ENCODE peak calls at places on chromosomes 13 and 19, in seven cellular contexts. T is mesendoderm, G is neuronal stem cell, J is H1, F is H9, X is mesenchymal stem cell, A is trophoblast cell. D is an unnamed sample.

GRCh38 chr13:23609414-23610186 is 39.4 kb downstream of the TNFRSF19 start:
- DNase-seq in T (no peak), G (no peak), J (no peak), F (no peak), X (peak), A (no peak), D (peak)

GRCh38 chr19:23415561-23416191 is 20.4 kb upstream of the ZNF91 start:
- DNase-seq in T (peak), F (peak), G (peak), X (peak), A (peak), J (peak), D (no peak)

GRCh38 chr19:51007488-51007887 is 6.1 kb upstream of the KLK8 start:
- DNase-seq in G (no peak), F (no peak), J (no peak), X (no peak), A (no peak), T (no peak), D (no peak)

GRCh38 chr19:35671818-35672217 is 5.5 kb downstream of the UPK1A start:
- DNase-seq in T (peak), F (no peak), J (no peak), A (peak), X (no peak), G (no peak), D (no peak)

GRCh38 chr13:26457212-26457611 is 100.3 kb upstream of the WASF3 start:
- DNase-seq in A (peak), F (no peak), T (no peak), X (peak), G (no peak), J (no peak), D (no peak)

GRCh38 chr13:72386138-72386684 is 341.2 kb downstream of the MZT1 start:
- DNase-seq in F (no peak), J (no peak), X (no peak), A (no peak), G (no peak), T (no peak), D (no peak)

GRCh38 chr19:38699647-38700349 is 44.5 kb downstream of the CAPN12 start:
- DNase-seq in G (no peak), F (no peak), T (no peak), J (no peak), X (no peak), A (no peak), D (no peak)

GRCh38 chr13:46593403-46593802 is 40.4 kb downstream of the LRCH1 start:
- DNase-seq in A (no peak), F (no peak), G (no peak), J (no peak), T (no peak), X (no peak), D (no peak)

GRCh38 chr13:97490702-97491307 is 56.8 kb downstream of the RAP2A start:
- DNase-seq in A (no peak), T (no peak), J (no peak), F (no peak), X (no peak), G (no peak), D (no peak)

GRCh38 chr13:97491452-97491851 is 57.5 kb downstream of the RAP2A start:
- DNase-seq in G (no peak), A (no peak), J (no peak), F (no peak), T (no peak), X (no peak), D (no peak)

GRCh38 chr13:97492684-97493371 is 58.9 kb downstream of the RAP2A start:
- DNase-seq in T (no peak), G (no peak), A (peak), J (no peak), F (no peak), X (no peak), D (no peak)

GRCh38 chr13:97493471-97493870 is 59.5 kb downstream of the RAP2A start:
- DNase-seq in G (no peak), A (no peak), J (no peak), X (no peak), T (no peak), F (no peak), D (no peak)

GRCh38 chr13:97492257-97492656 is 58.3 kb downstream of the RAP2A start:
- DNase-seq in A (no peak), J (no peak), X (no peak), G (no peak), F (no peak), T (no peak), D (no peak)
- H3K27ac ChIP-seq in A (no peak), J (no peak), X (no peak), G (no peak), F (no peak), T (no peak), D (no peak)

GRCh38 chr19:31269425-31270127 is 79.7 kb downstream of the TSHZ3 start:
- DNase-seq in G (no peak), F (no peak), T (no peak), J (no peak), X (no peak), A (no peak), D (peak)

GRCh38 chr19:31266196-31266595 is 83.0 kb downstream of the TSHZ3 start:
- DNase-seq in G (no peak), F (no peak), J (no peak), A (no peak), X (no peak), T (no peak), D (no peak)

GRCh38 chr19:31270897-31271568 is 78.2 kb downstream of the TSHZ3 start:
- DNase-seq in F (no peak), J (no peak), G (no peak), T (no peak), A (no peak), X (no peak), D (peak)

GRCh38 chr19:31266731-31267130 is 82.5 kb downstream of the TSHZ3 start:
- DNase-seq in A (no peak), T (no peak), G (no peak), X (no peak), F (no peak), J (no peak), D (no peak)

DNA sequence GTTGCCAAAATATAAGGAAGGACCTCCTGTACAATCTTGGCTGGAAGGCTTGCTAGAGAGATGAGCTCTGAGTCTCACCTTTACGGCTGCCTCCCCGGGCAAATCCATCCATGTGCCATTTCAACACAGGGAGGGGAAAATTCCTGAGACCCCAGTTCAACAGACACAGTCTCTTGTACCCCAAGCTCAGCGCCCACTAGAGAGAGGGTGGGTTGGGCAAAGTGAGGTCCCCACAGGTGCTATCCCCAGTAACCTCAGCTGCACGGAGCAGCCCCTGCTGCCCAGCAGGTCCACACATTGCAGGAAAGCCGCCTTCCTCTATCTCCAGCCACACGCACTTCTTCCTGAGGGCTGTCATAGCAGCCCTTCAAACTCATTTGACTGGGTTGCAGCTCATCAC is 80.5 kb downstream of the TSHZ3 start:
- DNase-seq in T (no peak), F (no peak), X (no peak), J (no peak), A (no peak), G (no peak), D (no peak)
- H2AK5ac ChIP-seq in T (no peak), F (no peak), X (no peak), J (no peak), A (no peak), G (no peak), D (no peak)

GRCh38 chr19:19095691-19096090 is 31.9 kb downstream of the SLC25A42 start:
- DNase-seq in T (no peak), X (no peak), G (no peak), F (no peak), J (no peak), A (no peak), D (no peak)

GRCh38 chr19:19101540-19101939 is 36.7 kb downstream of the TMEM161A start:
- DNase-seq in G (no peak), T (no peak), F (no peak), X (no peak), A (no peak), J (no peak), D (no peak)

GRCh38 chr19:19096641-19097627 is 33.1 kb downstream of the SLC25A42 start:
- DNase-seq in X (no peak), J (no peak), G (no peak), F (no peak), T (no peak), A (peak), D (no peak)

GRCh38 chr19:19098084-19098702 is 34.4 kb downstream of the SLC25A42 start:
- DNase-seq in T (no peak), G (no peak), F (no peak), X (no peak), A (peak), J (no peak), D (no peak)

DNA sequence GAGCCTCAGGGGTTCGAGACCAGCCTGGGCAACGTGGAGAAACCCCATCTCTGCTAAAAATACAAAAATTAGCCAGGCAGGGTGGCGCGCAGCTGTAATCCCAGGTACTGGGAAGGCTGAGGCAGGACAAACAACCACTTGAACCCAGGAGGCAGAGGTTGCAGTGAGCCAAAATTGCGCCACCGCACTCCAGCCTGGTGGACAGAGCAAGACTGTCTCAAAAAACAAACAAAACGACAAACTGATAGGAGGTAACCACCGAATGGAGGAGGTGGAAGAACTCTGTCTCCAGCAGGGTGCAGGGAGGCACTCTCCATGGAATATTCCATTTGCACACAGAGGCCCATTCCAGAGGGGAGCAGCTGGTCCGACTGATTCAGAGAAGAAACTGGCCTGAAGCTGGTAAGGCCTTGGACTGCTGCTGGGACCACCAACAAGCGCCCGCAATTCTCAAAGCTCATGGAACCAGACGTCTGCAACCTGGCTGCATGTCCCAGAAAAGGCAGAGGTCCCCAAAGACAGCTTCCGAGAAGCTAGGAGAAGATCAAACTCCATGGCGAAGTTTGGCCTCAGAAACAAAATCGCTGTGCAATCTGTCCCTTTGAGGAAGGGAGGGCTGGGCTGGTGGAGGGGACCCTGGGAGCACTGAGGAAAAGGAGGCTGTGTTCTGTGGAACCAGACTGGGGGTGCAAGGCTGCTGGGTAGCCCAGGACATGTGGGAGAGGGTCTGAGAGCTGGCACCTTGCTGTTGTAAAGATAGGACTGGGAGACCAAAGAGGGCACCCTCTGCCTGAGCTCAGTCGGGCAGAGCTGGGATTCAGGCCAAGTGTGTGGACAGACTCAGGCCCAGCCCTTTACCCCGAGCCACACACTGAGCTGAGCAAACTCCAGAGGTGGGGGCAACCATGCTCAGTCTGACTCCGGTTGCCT is 35.2 kb downstream of the SLC25A42 start:
- DNase-seq in J (no peak), F (no peak), X (no peak), T (no peak), G (no peak), A (no peak), D (no peak)
- H3K27ac ChIP-seq in J (no peak), F (no peak), X (no peak), T (no peak), G (no peak), A (no peak), D (no peak)

DNA sequence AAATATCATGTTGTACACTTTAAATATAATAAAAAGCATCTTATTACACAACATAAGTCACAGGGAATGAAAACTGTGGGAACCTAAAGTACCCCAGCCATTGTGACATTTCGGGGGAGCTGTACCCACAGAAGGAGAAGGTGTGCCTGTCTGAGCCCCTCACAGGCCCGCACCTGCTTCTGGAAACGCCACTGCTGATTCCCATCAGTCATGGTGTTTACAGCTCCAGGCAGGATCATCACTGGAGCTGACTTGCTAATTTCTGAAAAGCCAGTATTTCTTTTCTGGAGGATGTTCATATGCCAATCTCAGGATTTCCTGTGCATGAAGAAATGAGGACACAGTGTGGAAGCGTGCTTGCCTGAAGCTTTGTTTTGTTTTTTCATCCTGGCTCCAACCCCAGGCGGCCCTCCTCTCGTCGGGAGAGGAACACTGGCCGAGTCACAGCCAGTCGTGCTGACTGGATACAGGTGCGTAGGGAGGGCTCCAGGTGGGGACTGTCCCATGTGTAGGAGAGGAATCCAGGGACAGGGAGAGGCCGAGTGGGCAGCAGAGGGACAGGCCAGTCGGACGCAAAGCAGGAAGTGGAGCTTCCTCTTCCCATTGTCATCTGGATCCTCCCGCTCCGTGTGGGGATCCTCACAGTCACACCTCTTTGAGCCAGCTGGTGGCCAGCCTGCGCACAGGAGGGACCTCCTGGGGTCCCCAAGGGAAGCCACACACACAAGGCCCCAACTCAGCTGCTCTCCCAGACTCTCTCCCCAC is 4.2 kb upstream of the ATP12A start:
- DNase-seq in T (no peak), A (no peak), J (no peak), F (no peak), G (no peak), X (no peak), D (no peak)
- H2AK5ac ChIP-seq in T (no peak), A (no peak), J (no peak), F (no peak), G (no peak), X (no peak), D (no peak)